ENCODE peak calls at places on chromosomes 4 and X, in four cellular contexts. I is WTC11, H is K562, Q is HepG2. S is an unnamed sample.

GRCh38 chrX:30212172-30212571 is 3.2 kb upstream of the MAGEB2 start:
- DNase-seq in I (no peak), H (no peak), Q (no peak), S (no peak)

GRCh38 chr4:102518703-102519131 is 17.6 kb downstream of the NFKB1 start:
- DNase-seq in I (no peak), H (no peak), Q (no peak), S (no peak)

GRCh38 chr4:112099701-112100289 is 45.5 kb upstream of the FAM241A start:
- DNase-seq in I (no peak), H (peak), Q (peak), S (peak)

GRCh38 chr4:105748222-105748621 is 39.6 kb downstream of the GSTCD start:
- DNase-seq in I (no peak), H (no peak), Q (no peak), S (no peak)

GRCh38 chr4:87838207-87838606 is 5.4 kb downstream of the MEPE start:
- DNase-seq in I (peak), H (peak), Q (no peak), S (no peak)

GRCh38 chr4:34293459-34293858 is 1950.9 kb downstream of the ARAP2 start:
- DNase-seq in I (no peak), H (no peak), Q (no peak), S (no peak)

GRCh38 chrX:31546130-31546529 is 474.3 kb upstream of the FTHL17 start:
- DNase-seq in I (no peak), H (peak), Q (no peak), S (no peak)

GRCh38 chrX:144798972-144799371 is 448.3 kb upstream of the SPANXN1 start:
- DNase-seq in I (no peak), H (no peak), Q (no peak), S (no peak)

GRCh38 chr4:71913275-71913674 is 118.5 kb upstream of the NPFFR2 start:
- DNase-seq in I (no peak), H (no peak), Q (no peak), S (no peak)

GRCh38 chr4:39528056-39528465 is 822 bp upstream of the UGDH start:
- DNase-seq in I (no peak), H (no peak), Q (no peak), S (no peak)

GRCh38 chrX:120365320-120365719 is 3.4 kb downstream of the ATP1B4 start:
- DNase-seq in I (peak), H (peak), Q (peak), S (no peak)

GRCh38 chr4:109945056-109945455 is 32.4 kb downstream of the EGF start:
- DNase-seq in I (no peak), H (peak), Q (peak), S (no peak)

GRCh38 chr4:17577660-17578481 is 873 bp downstream of the LAP3 start:
- DNase-seq in I (peak), H (peak), Q (no peak), S (no peak)

GRCh38 chrX:96721398-96721797 is 36.8 kb downstream of the DIAPH2 start:
- DNase-seq in I (no peak), H (no peak), Q (peak), S (peak)

GRCh38 chrX:53481093-53481492 is 46.9 kb upstream of the HSD17B10 start:
- DNase-seq in I (peak), H (peak), Q (no peak), S (no peak)

GRCh38 chr4:159065513-159066240 is 37.2 kb upstream of the RAPGEF2 start:
- DNase-seq in I (no peak), H (no peak), Q (no peak), S (no peak)

GRCh38 chr4:20299515-20299914 is 47.8 kb downstream of the SLIT2 start:
- DNase-seq in I (no peak), H (peak), Q (peak), S (no peak)

GRCh38 chrX:38871129-38872029 is 70.1 kb downstream of the MID1IP1 start:
- DNase-seq in I (peak), H (no peak), Q (no peak), S (no peak)

GRCh38 chr4:134278675-134279074 is 77.1 kb upstream of the PABPC4L start:
- DNase-seq in I (no peak), H (no peak), Q (no peak), S (no peak)

DNA sequence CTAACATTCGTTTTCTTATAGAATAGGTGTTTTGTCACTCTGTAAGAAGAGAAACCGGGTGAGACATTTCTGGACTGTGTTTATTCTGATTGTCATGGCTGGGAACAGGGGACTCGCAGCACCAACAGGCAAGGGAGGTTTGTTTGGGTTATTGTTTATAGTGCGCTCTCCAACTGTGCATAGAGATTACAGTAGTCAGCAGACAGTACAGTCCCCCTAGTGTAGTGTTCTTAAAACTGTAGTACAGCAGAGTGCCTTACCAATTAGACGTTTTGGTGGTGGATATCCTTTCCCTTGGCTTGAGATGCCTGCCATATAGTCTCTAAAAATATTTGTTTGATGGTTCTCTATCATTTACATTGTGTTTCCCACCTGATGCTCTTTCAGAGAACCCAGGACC is 782 bp upstream of the RNF150 start:
- DNase-seq in I (no peak), H (no peak), Q (no peak), S (no peak)
- TF ChIP-seq NR2C2 in I (no peak), H (no peak), Q (no peak), S (no peak)

DNA sequence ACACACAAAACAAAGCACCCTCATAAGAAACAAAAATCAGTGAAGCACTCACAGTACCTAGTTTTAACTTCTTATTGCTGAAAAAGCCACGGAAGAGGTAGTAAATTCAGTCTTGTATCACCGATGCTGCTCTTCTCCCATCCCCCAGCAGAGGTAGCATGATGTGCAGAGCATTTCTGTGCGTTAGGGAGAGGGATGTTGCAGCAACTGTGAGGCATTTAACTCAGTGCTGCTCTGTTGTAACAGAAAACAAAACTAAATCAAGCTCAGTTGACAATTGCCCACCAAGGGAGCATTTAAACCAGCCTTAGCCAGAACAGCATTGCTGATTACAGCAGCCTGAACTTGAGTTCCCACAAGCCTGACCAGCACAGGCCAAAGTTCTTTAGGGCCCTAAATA is 1279.7 kb upstream of the ADGRL3 start:
- DNase-seq in I (peak), H (no peak), Q (no peak), S (no peak)
- TF ChIP-seq CREM in I (no peak), H (no peak), Q (no peak), S (no peak)

GRCh38 chr4:138724530-138724929 is 291.1 kb upstream of the NOCT start:
- DNase-seq in I (peak), H (no peak), Q (no peak), S (no peak)
- TF ChIP-seq CBFB in I (no peak), H (no peak), Q (no peak), S (no peak)

GRCh38 chrX:150959557-150959956 is 23.6 kb upstream of the HMGB3 start:
- DNase-seq in I (no peak), H (no peak), Q (no peak), S (no peak)
- TF ChIP-seq NR2C2 in I (no peak), H (no peak), Q (no peak), S (no peak)

DNA sequence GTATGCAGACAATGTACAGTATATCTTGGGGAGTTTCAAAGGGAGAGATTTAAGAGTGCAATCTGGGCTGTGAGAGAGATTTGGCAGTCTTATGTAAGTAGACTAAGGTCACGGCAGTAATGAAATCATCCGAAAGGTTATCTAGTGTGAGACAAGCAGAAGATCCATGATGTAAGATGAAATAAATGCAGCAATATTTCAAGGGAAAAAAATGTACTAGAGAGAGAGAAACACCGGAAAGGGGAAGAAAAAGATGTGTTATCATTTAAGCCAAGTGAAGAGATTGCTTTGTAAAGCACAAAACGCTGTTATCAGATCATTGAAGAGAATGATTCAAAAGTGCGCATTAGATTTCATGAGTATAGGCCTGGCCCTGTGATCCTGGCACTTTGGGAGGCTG is 88.4 kb upstream of the GUCY1A1 start:
- DNase-seq in I (no peak), H (no peak), Q (no peak), S (no peak)
- TF ChIP-seq CREM in I (no peak), H (no peak), Q (no peak), S (no peak)

DNA sequence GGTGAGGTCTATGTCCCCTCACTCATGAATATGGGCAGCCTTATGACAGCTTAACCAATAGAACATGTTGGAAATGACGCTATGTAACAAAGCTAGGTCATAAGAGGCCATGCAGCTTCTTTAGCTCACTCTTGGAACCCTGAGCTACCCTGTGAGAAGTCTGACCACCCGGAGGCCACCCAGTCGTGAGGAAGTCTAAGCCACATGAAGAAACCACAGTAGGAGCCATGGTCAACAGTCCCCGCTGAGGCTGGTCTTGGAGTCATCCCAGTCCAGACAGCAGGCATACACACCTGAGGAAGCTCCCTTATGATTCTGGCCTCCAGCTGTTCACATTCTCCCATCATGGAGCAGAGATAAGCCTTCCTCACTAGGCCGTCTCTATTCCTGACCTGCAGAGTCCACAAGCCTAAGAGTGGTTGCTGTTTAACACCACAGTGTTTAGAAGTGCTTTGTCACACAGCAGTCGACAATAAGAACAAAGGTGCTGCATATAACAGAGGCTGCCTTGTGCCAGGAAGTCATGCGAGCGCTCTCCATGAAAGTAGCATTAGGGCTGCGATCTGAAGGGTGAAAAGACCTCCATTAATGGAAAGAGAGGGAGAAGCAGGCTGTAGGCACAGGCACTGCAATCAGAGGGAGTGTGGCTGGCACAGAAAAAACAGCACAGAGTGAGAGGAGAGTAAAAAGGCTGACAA is 38.2 kb downstream of the TSPAN5 start:
- DNase-seq in I (no peak), H (no peak), Q (no peak), S (no peak)
- TF ChIP-seq CBFB in I (no peak), H (no peak), Q (no peak), S (no peak)

DNA sequence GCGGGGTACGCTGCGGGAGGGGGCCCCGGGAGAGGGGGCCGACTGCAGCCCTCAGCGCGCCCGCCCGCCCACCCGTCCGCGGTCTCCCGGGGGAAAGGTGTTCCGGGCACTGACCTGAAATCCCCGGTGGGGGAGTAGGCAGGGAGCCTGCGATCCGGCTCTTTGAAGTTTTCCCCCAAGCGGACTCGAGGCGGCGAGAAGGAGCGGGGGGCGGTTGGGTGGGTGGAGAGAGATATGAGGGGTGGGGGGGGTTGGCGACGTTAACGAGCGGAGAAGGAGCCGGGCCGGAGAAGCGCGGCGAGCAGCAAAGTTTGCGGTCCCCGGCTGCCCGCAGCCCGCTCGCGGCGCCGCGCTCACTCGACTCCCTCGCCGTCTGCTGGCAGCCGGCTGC is 662 bp downstream of the BCOR start:
- DNase-seq in I (no peak), H (peak), Q (no peak), S (no peak)
- TF ChIP-seq NR2C2 in I (no peak), H (no peak), Q (no peak), S (no peak)

DNA sequence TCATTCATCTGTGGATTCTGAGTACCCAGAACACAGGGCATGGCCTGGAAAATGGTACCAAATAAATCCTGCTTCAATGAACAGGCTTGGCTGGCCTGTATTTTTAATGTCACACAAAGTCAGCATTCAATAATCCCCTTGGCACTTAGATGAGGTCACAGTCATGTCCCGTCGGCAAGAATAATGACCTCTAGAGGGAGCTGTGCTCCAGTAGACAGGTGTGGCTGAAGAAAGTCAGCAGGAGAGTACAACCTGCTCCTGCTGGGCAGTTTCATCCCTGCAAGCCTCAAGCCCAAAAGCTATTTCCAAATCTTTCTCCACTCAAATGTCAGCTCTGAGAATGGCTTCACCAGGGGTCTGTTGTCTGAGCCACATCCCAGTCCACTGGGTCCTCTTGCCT is 404.0 kb upstream of the F9 start:
- DNase-seq in I (peak), H (peak), Q (peak), S (no peak)
- TF ChIP-seq CREM in I (no peak), H (peak), Q (no peak), S (no peak)

GRCh38 chrX:150886381-150886780 is 12.1 kb downstream of the CD99L2 start:
- DNase-seq in I (no peak), H (no peak), Q (no peak), S (no peak)

GRCh38 chrX:150879855-150880807 is 18.3 kb downstream of the CD99L2 start:
- DNase-seq in I (no peak), H (no peak), Q (no peak), S (peak)

DNA sequence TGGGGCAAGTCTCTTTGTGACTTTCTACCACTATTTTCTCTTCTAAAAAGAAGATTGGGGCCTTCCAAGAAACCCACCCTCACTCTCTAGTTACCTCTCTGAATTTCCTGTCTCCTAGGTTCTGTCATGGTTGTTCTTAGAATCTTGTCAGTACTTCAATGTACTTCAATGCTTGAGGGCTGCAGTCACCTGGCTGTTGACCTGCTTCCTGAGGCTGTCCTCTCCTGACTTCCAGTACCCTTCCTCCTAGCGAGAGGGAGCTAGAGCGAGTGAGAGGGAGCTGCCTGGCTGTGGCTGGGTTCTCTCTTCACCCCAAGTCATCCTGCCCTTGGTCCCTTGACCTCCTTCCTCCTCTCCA is 17.7 kb downstream of the CD99L2 start:
- DNase-seq in I (no peak), H (no peak), Q (no peak), S (no peak)
- TF ChIP-seq CBFB in I (no peak), H (no peak), Q (no peak), S (no peak)